ENCODE peak calls at places on chromosome 18, in seven cellular contexts. O is chondrocyte; W is stimulated activated CD4-positive, alpha-beta T cell treated with anti-CD3 and anti-CD28 coated beads, Interleukin-12 subunit alpha, Interleukin-12 subunit beta, amount 100 ng/mL, for 24 hours; D is WTC11; U is AG20443; Q is LoVo; F is CD8-positive, alpha-beta memory T cell. B is an unnamed sample.

GRCh38 chr18:44727291-44727690 is 46.6 kb downstream of the SETBP1 start:
- DNase-seq in O (no peak), W (no peak), D (no peak), U (no peak), Q (no peak), F (no peak), B (no peak)

GRCh38 chr18:3107740-3108151 is 94.8 kb upstream of the LPIN2 start:
- DNase-seq in O (no peak), W (no peak), D (no peak), U (no peak), Q (peak), F (no peak), B (no peak)

GRCh38 chr18:48874701-48875162 is 76.0 kb downstream of the SMAD7 start:
- DNase-seq in O (peak), W (no peak), D (no peak), U (no peak), Q (no peak), F (no peak), B (no peak)

GRCh38 chr18:74493689-74494088 is 2.5 kb upstream of the CNDP2 start:
- DNase-seq in O (no peak), W (no peak), D (peak), U (no peak), Q (peak), F (peak), B (peak)

GRCh38 chr18:51120809-51121596 is 76.5 kb downstream of the MEX3C start:
- DNase-seq in O (no peak), W (no peak), D (peak), U (no peak), Q (no peak), F (no peak), B (no peak)

GRCh38 chr18:68893396-68893795 is 95.5 kb downstream of the CCDC102B start:
- DNase-seq in O (no peak), W (no peak), D (no peak), U (no peak), Q (no peak), F (no peak), B (no peak)

GRCh38 chr18:70450658-70451253 is 161.9 kb downstream of the SOCS6 start:
- DNase-seq in O (no peak), W (no peak), D (no peak), U (peak), Q (peak), F (no peak), B (no peak)

GRCh38 chr18:59419386-59419785 is 60.3 kb upstream of the LMAN1 start:
- DNase-seq in O (no peak), W (no peak), D (no peak), U (peak), Q (no peak), F (no peak), B (no peak)

GRCh38 chr18:57737661-57738060 is 65.5 kb downstream of the ATP8B1 start:
- DNase-seq in O (no peak), W (no peak), D (no peak), U (peak), Q (no peak), F (no peak), B (no peak)

GRCh38 chr18:2306641-2307040 is 264.7 kb downstream of the METTL4 start:
- DNase-seq in O (no peak), W (no peak), D (no peak), U (no peak), Q (no peak), F (no peak), B (no peak)

GRCh38 chr18:77091366-77091765 is 41.2 kb downstream of the MBP start:
- DNase-seq in O (no peak), W (no peak), D (no peak), U (no peak), Q (no peak), F (no peak), B (no peak)

GRCh38 chr18:78448106-78448505 is 531.5 kb upstream of the SALL3 start:
- DNase-seq in O (no peak), W (no peak), D (peak), U (no peak), Q (no peak), F (no peak), B (no peak)

B was measured in effector memory CD8-positive, alpha-beta T cell.